ENCODE peak calls at places on chromosome 18, in four cellular contexts. B is fibroblast of lung, S is suprapubic skin, J is AG10803. Z is an unnamed sample.

GRCh38 chr18:10465157-10465990 is 10.9 kb downstream of the APCDD1 start:
- DNase-seq in B (no peak), S (no peak), J (peak; percentile 24), Z (no peak)

GRCh38 chr18:78769502-78770113 is 210.0 kb upstream of the SALL3 start:
- DNase-seq in B (no peak), S (no peak), J (no peak), Z (no peak)

GRCh38 chr18:6983366-6983765 is 134.2 kb downstream of the LAMA1 start:
- DNase-seq in B (no peak), S (no peak), J (no peak), Z (no peak)

GRCh38 chr18:55327454-55327853 is 260.5 kb downstream of the TCF4 start:
- DNase-seq in B (no peak), S (no peak), J (no peak), Z (no peak)

GRCh38 chr18:25289040-25289631 is 62.8 kb downstream of the ZNF521 start:
- DNase-seq in B (peak; percentile 97), S (no peak), J (peak; percentile 96), Z (peak; percentile 93)

GRCh38 chr18:50518787-50519520 is 40.9 kb upstream of the MAPK4 start:
- DNase-seq in B (no peak), S (no peak), J (no peak), Z (peak; percentile 37)

GRCh38 chr18:74906189-74906588 is 302.8 kb downstream of the PTGR3 start:
- DNase-seq in B (peak; percentile 66), S (no peak), J (no peak), Z (peak; percentile 3)

GRCh38 chr18:58186258-58186948 is 142.4 kb downstream of the NEDD4L start:
- DNase-seq in B (peak; percentile 52), S (no peak), J (peak; percentile 57), Z (peak; percentile 68)

GRCh38 chr18:47253101-47253654 is 1.7 kb upstream of the SKOR2 start:
- DNase-seq in B (no peak), S (no peak), J (no peak), Z (no peak)

GRCh38 chr18:13611058-13611615 is 115.2 kb downstream of the FAM210A start:
- DNase-seq in B (peak; percentile 23), S (no peak), J (peak; percentile 64), Z (peak; percentile 68)

GRCh38 chr18:78778651-78779050 is 201.0 kb upstream of the SALL3 start:
- DNase-seq in B (no peak), S (no peak), J (no peak), Z (no peak)

GRCh38 chr18:5440297-5440696 is 103.5 kb downstream of the EPB41L3 start:
- DNase-seq in B (peak; percentile 53), S (no peak), J (peak; percentile 29), Z (peak; percentile 51)

GRCh38 chr18:70288171-70288850 is 534 bp upstream of the SOCS6 start:
- DNase-seq in B (peak; percentile 50), S (peak; percentile 69), J (peak; percentile 31), Z (peak; percentile 37)

GRCh38 chr18:10588975-10589374 is 63.1 kb downstream of the NAPG start:
- DNase-seq in B (no peak), S (no peak), J (no peak), Z (no peak)

GRCh38 chr18:21383031-21383430 is 141.0 kb downstream of the GREB1L start:
- DNase-seq in B (no peak), S (no peak), J (no peak), Z (no peak)

GRCh38 chr18:76522104-76522503 is 27.1 kb upstream of the ZNF516 start:
- DNase-seq in B (no peak), S (no peak), J (no peak), Z (peak; percentile 7)

GRCh38 chr18:5296706-5297320 is 1.3 kb upstream of the ZBTB14 start:
- DNase-seq in B (peak; percentile 85), S (peak; percentile 92), J (peak; percentile 80), Z (peak; percentile 85)

GRCh38 chr18:61891874-61892273 is 933 bp downstream of the RNF152 start:
- DNase-seq in B (no peak), S (no peak), J (no peak), Z (no peak)

GRCh38 chr18:61888622-61889021 is 4.2 kb downstream of the RNF152 start:
- DNase-seq in B (no peak), S (no peak), J (no peak), Z (no peak)

GRCh38 chr18:61891271-61891670 is 1.5 kb downstream of the RNF152 start:
- DNase-seq in B (peak; percentile 55), S (no peak), J (peak; percentile 42), Z (no peak)

GRCh38 chr18:61889541-61889940 is 3.3 kb downstream of the RNF152 start:
- DNase-seq in B (no peak), S (no peak), J (no peak), Z (no peak)

GRCh38 chr18:61890344-61890743 is 2.5 kb downstream of the RNF152 start:
- DNase-seq in B (no peak), S (no peak), J (no peak), Z (no peak)
- H3K4me3 ChIP-seq in B (no peak overlapping the region), S (no peak overlapping the region), J (no peak overlapping the region), Z (no peak overlapping the region)

GRCh38 chr18:61295153-61295552 is 38.1 kb upstream of the CDH20 start:
- DNase-seq in B (no peak), S (no peak), J (no peak), Z (no peak)

GRCh38 chr18:61290616-61291015 is 42.6 kb upstream of the CDH20 start:
- DNase-seq in B (no peak), S (no peak), J (no peak), Z (no peak)

GRCh38 chr18:61286867-61287266 is 46.4 kb upstream of the CDH20 start:
- DNase-seq in B (no peak), S (no peak), J (no peak), Z (no peak)

DNA sequence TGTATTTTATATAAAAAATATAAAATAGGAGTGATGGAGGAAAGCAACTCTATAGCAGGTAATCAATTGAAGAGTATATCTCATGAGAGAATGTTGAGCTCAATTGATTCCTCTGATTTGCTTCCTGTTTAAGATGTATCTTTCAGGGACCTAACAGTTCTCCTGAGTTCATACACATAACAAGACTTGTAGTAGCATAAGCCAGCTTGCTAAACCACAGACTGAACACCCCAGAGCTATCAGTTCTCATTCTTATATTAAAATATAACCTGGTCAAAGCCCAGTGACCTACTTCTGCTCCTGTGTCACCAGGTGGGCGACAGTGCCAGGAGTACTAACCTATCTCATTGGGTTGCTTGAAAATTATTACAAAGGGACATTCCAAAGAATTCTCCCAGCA is 41.0 kb upstream of the CDH20 start:
- DNase-seq in B (no peak), S (no peak), J (no peak), Z (no peak)
- TF ChIP-seq CTCF in B (no peak), S (no peak), J (no peak), Z (no peak)

DNA sequence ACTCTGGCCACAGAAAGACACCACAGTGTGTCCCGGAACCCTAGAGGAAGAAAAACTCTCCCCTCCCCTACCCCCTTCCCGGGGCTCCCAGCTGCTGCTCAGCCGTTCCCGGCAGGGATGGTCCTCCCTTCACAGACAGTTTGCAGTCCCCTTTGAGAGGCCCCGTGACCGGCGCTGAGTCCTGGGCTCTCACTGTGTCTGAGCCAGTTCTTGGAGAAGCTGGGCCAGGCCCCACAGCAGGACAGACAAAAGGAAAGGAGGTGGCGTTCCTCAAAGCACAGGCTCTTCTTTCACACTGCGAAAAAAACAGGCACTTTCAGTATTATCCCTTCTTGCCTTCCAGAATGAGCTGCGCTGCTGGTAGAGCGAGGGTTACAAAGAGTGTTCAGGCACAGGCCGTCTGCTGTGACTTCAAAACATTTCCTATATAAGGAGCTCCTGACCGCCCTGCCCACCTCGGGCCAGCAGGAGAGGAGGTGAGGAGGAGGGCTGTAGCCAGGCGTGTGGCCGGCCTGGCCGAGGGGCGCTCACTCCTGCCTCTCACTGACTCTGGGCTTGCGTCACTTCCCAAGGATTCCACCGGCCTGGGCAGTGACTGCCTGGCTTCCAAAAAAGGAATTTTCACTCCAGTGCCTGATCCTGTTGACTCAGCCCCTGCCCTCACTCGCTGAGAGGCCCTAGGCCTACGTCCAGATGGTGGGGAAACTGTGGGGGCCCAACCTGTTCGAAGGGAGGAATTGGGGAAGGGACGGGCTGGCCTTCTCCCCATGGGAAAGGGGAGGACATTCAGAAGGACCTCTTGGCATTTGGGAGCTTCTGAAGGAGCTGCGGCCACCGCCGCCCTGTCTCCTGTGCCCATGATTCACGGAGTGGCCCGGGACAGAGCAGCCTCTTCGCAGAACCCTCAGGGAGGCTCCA is 24.9 kb downstream of the CIDEA start:
- DNase-seq in B (peak; percentile 97), S (peak; percentile 88), J (peak; percentile 95), Z (peak; percentile 99)
- H3K4me3 ChIP-seq in B (peak overlapping the region; percentile 52), S (peak overlapping the region; percentile 33), J (peak overlapping the region; percentile 68), Z (peak overlapping the region; percentile 54)

GRCh38 chr18:48952287-48953095 is 1.7 kb upstream of the SMAD7 start:
- DNase-seq in B (peak; percentile 82), S (no peak), J (peak; percentile 87), Z (peak; percentile 83)
- TF ChIP-seq CTCF in B (no peak), S (no peak), J (no peak), Z (no peak)

DNA sequence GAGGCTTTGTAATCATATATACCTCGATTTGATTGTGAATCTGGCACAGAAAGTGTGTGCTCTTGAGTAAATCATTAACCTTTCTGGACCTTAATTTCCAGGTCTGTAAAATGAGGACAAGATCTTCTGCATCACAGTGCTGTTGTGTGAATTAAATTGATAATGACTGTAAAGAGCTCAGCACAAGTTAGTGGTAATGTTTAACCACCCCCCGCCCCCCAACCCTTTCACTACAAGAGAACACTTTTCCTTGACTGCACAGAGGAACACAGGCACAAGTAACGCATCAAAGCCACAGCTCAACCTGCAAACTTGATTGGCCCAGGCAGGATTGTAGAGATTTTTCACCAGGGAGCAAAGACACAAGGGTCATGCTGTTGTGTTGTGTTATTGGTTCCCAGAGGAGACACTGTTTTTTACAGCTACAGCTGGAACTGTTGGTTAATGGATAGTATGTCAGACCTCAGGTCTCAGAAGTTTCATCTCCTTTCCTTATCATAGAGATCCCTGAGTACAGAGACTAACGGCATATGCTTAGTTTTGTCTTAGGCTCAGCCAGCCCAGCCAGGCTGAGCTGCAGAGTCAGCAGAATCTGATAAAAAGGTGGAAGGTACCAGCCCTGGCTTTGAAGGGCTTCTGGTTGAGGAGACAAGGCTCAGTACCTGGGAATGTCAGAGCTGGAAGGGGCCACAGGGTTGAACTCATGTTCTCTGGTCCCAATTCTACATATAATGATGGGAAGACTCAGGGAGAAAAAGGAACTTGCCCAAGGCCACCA is 10.6 kb downstream of the SETBP1 start:
- DNase-seq in B (no peak), S (no peak), J (no peak), Z (no peak)
- H3K4me3 ChIP-seq in B (no peak overlapping the region), S (no peak overlapping the region), J (no peak overlapping the region), Z (no peak overlapping the region)

GRCh38 chr18:68665623-68666022 is 49.3 kb downstream of the TMX3 start:
- DNase-seq in B (no peak), S (no peak), J (no peak), Z (no peak)

GRCh38 chr18:68660355-68661183 is 54.3 kb downstream of the TMX3 start:
- DNase-seq in B (peak; percentile 80), S (no peak), J (peak; percentile 69), Z (peak; percentile 75)

GRCh38 chr18:68666316-68666715 is 48.6 kb downstream of the TMX3 start:
- DNase-seq in B (peak; percentile 7), S (no peak), J (no peak), Z (peak; percentile 14)

GRCh38 chr18:68667121-68667520 is 47.8 kb downstream of the TMX3 start:
- DNase-seq in B (peak; percentile 21), S (no peak), J (peak; percentile 31), Z (peak; percentile 38)

GRCh38 chr18:68662779-68663178 is 52.1 kb downstream of the TMX3 start:
- DNase-seq in B (peak; percentile 21), S (no peak), J (peak; percentile 25), Z (peak; percentile 42)
- TF ChIP-seq CTCF in B (no peak), S (no peak), J (no peak), Z (peak; percentile 19)

Z was measured in fibroblast of pulmonary artery.